ENCODE peak calls at places on chromosomes 3 and 15, in six cellular contexts. B is cardiac fibroblast, R is A172, J is NCI-H446, N is lower lobe of right lung, F is neuronal stem cell. O is an unnamed sample.

GRCh38 chr3:111859061-111859973 is at the start of gene PHLDB2:
- DNase-seq in F (peak; percentile 85), J (no peak), B (peak; percentile 92), N (peak; percentile 67), R (peak; percentile 61), O (peak; percentile 86)

GRCh38 chr3:114877378-114878118 is 269.5 kb downstream of the ZBTB20 start:
- DNase-seq in F (no peak), N (no peak), J (no peak), B (no peak), R (no peak), O (no peak)

GRCh38 chr15:78103406-78104118 is 11.2 kb downstream of the SH2D7 start:
- DNase-seq in N (peak; percentile 46), B (no peak), J (no peak), F (no peak), R (no peak), O (no peak)

GRCh38 chr3:32340039-32340438 is 51.6 kb upstream of the CMTM7 start:
- DNase-seq in B (peak; percentile 71), R (peak; percentile 56), J (peak; percentile 3), F (peak; percentile 49), N (no peak), O (no peak)

GRCh38 chr3:197541756-197542539 is 13.8 kb downstream of the BDH1 start:
- DNase-seq in N (no peak), B (peak; percentile 88), J (peak; percentile 74), R (peak; percentile 93), F (peak; percentile 67), O (peak; percentile 26)

GRCh38 chr15:51758645-51759044 is 7.2 kb downstream of the TMOD2 start:
- DNase-seq in B (peak; percentile 82), N (no peak), J (peak; percentile 78), F (no peak), R (no peak), O (peak; percentile 70)

GRCh38 chr3:45186871-45187270 is 39.2 kb downstream of the TMEM158 start:
- DNase-seq in N (no peak), F (no peak), R (no peak), B (no peak), J (no peak), O (no peak)

GRCh38 chr3:156801746-156802145 is 24.4 kb upstream of the LEKR1 start:
- DNase-seq in J (no peak), R (no peak), B (no peak), N (no peak), F (no peak), O (no peak)

GRCh38 chr3:154745925-154746324 is 315.9 kb upstream of the GPR149 start:
- DNase-seq in F (no peak), N (no peak), B (no peak), R (no peak), J (no peak), O (no peak)

GRCh38 chr3:175818811-175819464 is 959.8 kb downstream of the NAALADL2 start:
- DNase-seq in B (no peak), N (no peak), J (no peak), F (no peak), R (no peak), O (no peak)

GRCh38 chr3:45179163-45179562 is 33.0 kb upstream of the CDCP1 start:
- DNase-seq in R (no peak), F (no peak), J (no peak), B (no peak), N (no peak), O (peak; percentile 65)

GRCh38 chr3:46717447-46718231 is at the start of gene PRSS50:
- DNase-seq in R (no peak), B (no peak), F (no peak), J (no peak), N (no peak), O (no peak)

GRCh38 chr3:128326051-128326823 is 140.5 kb downstream of the DNAJB8 start:
- DNase-seq in N (no peak), F (no peak), B (no peak), J (no peak), R (no peak), O (no peak)

GRCh38 chr3:42982645-42983412 is 3.7 kb downstream of the GASK1A start:
- DNase-seq in F (no peak), B (no peak), R (no peak), N (no peak), J (no peak), O (no peak)

GRCh38 chr3:106035618-106036017 is 166.8 kb upstream of the CBLB start:
- DNase-seq in R (no peak), J (no peak), N (no peak), F (no peak), B (peak; percentile 19), O (no peak)

GRCh38 chr3:125032683-125033082 is 23.1 kb downstream of the HEG1 start:
- DNase-seq in B (no peak), R (no peak), F (no peak), N (no peak), J (no peak), O (no peak)

GRCh38 chr15:70192490-70192889 is 94.8 kb upstream of the TLE3 start:
- DNase-seq in N (no peak), R (no peak), B (no peak), J (no peak), F (no peak), O (no peak)

GRCh38 chr15:63372018-63372705 is 9.5 kb downstream of the CA12 start:
- DNase-seq in R (peak; percentile 85), F (no peak), J (no peak), N (no peak), B (peak; percentile 94), O (peak; percentile 98)

GRCh38 chr3:124168271-124168670 is 176.3 kb upstream of the ROPN1 start:
- DNase-seq in J (peak; percentile 15), R (no peak), F (no peak), B (no peak), N (no peak), O (peak; percentile 66)

GRCh38 chr15:56967336-56967735 is 48.9 kb downstream of the TCF12 start:
- DNase-seq in N (no peak), B (no peak), F (no peak), J (no peak), R (no peak), O (no peak)

GRCh38 chr15:79408041-79408440 is 24.1 kb upstream of the MINAR1 start:
- DNase-seq in R (no peak), N (no peak), J (no peak), B (no peak), F (no peak), O (no peak)

GRCh38 chr3:43484926-43485488 is 136.8 kb downstream of the ANO10 start:
- DNase-seq in N (no peak), B (no peak), J (no peak), R (no peak), F (no peak), O (no peak)

GRCh38 chr3:49610881-49611280 is 56.6 kb downstream of the BSN start:
- DNase-seq in R (no peak), B (no peak), N (no peak), F (no peak), J (no peak), O (peak; percentile 29)

GRCh38 chr3:148981236-148981635 is 10.1 kb upstream of the GYG1 start:
- DNase-seq in F (no peak), N (no peak), B (no peak), J (no peak), R (no peak), O (no peak)

GRCh38 chr3:159929181-159929893 is 59.3 kb upstream of the IL12A start:
- DNase-seq in B (peak; percentile 75), R (peak; percentile 81), J (no peak), F (no peak), N (peak; percentile 46), O (peak; percentile 92)

GRCh38 chr15:58139631-58140522 is 1.7 kb downstream of the AQP9 start:
- DNase-seq in J (no peak), B (peak; percentile 23), R (no peak), N (no peak), F (no peak), O (peak; percentile 13)

GRCh38 chr3:146217324-146217723 is 33.6 kb downstream of the PLSCR4 start:
- DNase-seq in B (no peak), F (no peak), R (no peak), J (no peak), N (no peak), O (no peak)

GRCh38 chr15:65470866-65471265 is 46.6 kb downstream of the DPP8 start:
- DNase-seq in B (no peak), F (no peak), J (no peak), R (no peak), N (no peak), O (no peak)

GRCh38 chr15:74784854-74785715 is 3.2 kb downstream of the CSK start:
- DNase-seq in J (no peak), F (no peak), B (no peak), N (no peak), R (no peak), O (no peak)

GRCh38 chr3:23055733-23056376 is 147.3 kb upstream of the UBE2E2 start:
- DNase-seq in R (peak; percentile 75), J (no peak), B (peak; percentile 68), N (no peak), F (no peak), O (no peak)

GRCh38 chr3:33798113-33798417 is 365 bp upstream of the PDCD6IP start:
- DNase-seq in N (no peak), R (no peak), B (no peak), J (no peak), F (no peak), O (no peak)

GRCh38 chr15:59691194-59691805 is 2.2 kb upstream of the BNIP2 start:
- DNase-seq in B (peak; percentile 74), J (peak; percentile 30), R (peak; percentile 14), N (no peak), F (no peak), O (peak; percentile 14)

GRCh38 chr3:187448674-187449073 is 80.5 kb downstream of the RTP4 start:
- DNase-seq in B (no peak), R (no peak), F (no peak), J (no peak), N (no peak), O (no peak)

GRCh38 chr3:31767920-31768319 is 213.1 kb downstream of the OSBPL10 start:
- DNase-seq in N (no peak), R (no peak), J (no peak), F (no peak), B (no peak), O (no peak)

GRCh38 chr3:123447749-123448502 is 964 bp downstream of the ADCY5 start:
- DNase-seq in R (no peak), B (no peak), N (no peak), F (peak; percentile 12), J (no peak), O (peak; percentile 23)